ENCODE peak calls at places on chromosomes 3 and 15, in seven cellular contexts. A is GM12878, O is K562, Y is HCT116, Q is HepG2, J is H1, N is SK-N-SH. D is an unnamed sample.

GRCh38 chr15:65512807-65513416 is 4.6 kb downstream of the DPP8 start:
- DNase-seq in A (no peak), O (peak; percentile 26), Y (no peak), Q (no peak), J (no peak), N (no peak), D (no peak)

GRCh38 chr3:12300137-12300536 is 11.3 kb downstream of the PPARG start:
- DNase-seq in A (no peak), O (no peak), Y (peak; percentile 70), Q (no peak), J (no peak), N (no peak), D (no peak)

GRCh38 chr3:177777699-177778098 is 580.4 kb upstream of the TBL1XR1 start:
- DNase-seq in A (peak; percentile 20), O (peak; percentile 54), Y (peak; percentile 51), Q (peak; percentile 52), J (peak; percentile 62), N (peak; percentile 52), D (no peak)

GRCh38 chr15:59741274-59741906 is 52.3 kb upstream of the BNIP2 start:
- DNase-seq in A (no peak), O (peak; percentile 8), Y (peak; percentile 15), Q (peak; percentile 18), J (no peak), N (peak; percentile 52), D (peak; percentile 48)

GRCh38 chr15:82951472-82952155 is 906 bp downstream of the HOMER2 start:
- DNase-seq in A (no peak), O (no peak), Y (no peak), Q (no peak), J (no peak), N (peak; percentile 33), D (peak; percentile 7)

GRCh38 chr3:193819117-193819978 is 226.3 kb downstream of the OPA1 start:
- DNase-seq in A (no peak), O (no peak), Y (no peak), Q (no peak), J (no peak), N (no peak), D (no peak)

GRCh38 chr3:105823149-105823866 is 45.5 kb downstream of the CBLB start:
- DNase-seq in A (no peak), O (peak; percentile 4), Y (peak; percentile 70), Q (peak; percentile 39), J (no peak), N (no peak), D (no peak)

GRCh38 chr3:151227438-151228290 is 24.6 kb upstream of the GPR171 start:
- DNase-seq in A (peak; percentile 60), O (peak; percentile 77), Y (peak; percentile 54), Q (peak; percentile 67), J (peak; percentile 84), N (peak; percentile 70), D (peak; percentile 64)

GRCh38 chr3:19885468-19885867 is 48.5 kb downstream of the EFHB start:
- DNase-seq in A (no peak), O (peak; percentile 73), Y (no peak), Q (peak; percentile 30), J (no peak), N (peak; percentile 26), D (peak; percentile 55)

GRCh38 chr15:56273724-56274123 is 30.0 kb upstream of the RFX7 start:
- DNase-seq in A (no peak), O (no peak), Y (no peak), Q (no peak), J (no peak), N (no peak), D (no peak)

GRCh38 chr3:51385621-51386091 is 565 bp downstream of the MANF start:
- DNase-seq in A (no peak), O (no peak), Y (no peak), Q (no peak), J (no peak), N (no peak), D (no peak)

GRCh38 chr15:53710906-53711305 is 48.6 kb downstream of the WDR72 start:
- DNase-seq in A (no peak), O (no peak), Y (no peak), Q (no peak), J (no peak), N (no peak), D (no peak)

GRCh38 chr3:61608072-61608471 is 46.7 kb downstream of the PTPRG start:
- DNase-seq in A (no peak), O (no peak), Y (no peak), Q (no peak), J (no peak), N (no peak), D (no peak)

GRCh38 chr3:73409405-73409804 is 215.3 kb downstream of the PDZRN3 start:
- DNase-seq in A (no peak), O (no peak), Y (no peak), Q (no peak), J (no peak), N (no peak), D (no peak)

GRCh38 chr15:78243491-78243941 is 9.2 kb upstream of the ACSBG1 start:
- DNase-seq in A (no peak), O (peak; percentile 46), Y (no peak), Q (no peak), J (peak; percentile 72), N (peak; percentile 66), D (peak; percentile 46)

GRCh38 chr15:90483640-90484039 is 46.1 kb upstream of the CRTC3 start:
- DNase-seq in A (no peak), O (no peak), Y (no peak), Q (no peak), J (no peak), N (no peak), D (no peak)

GRCh38 chr3:183455064-183455463 is 26.6 kb upstream of the MCF2L2 start:
- DNase-seq in A (no peak), O (no peak), Y (no peak), Q (peak; percentile 30), J (no peak), N (no peak), D (no peak)

GRCh38 chr3:119352863-119353527 is 58.8 kb downstream of the ARHGAP31 start:
- DNase-seq in A (no peak), O (no peak), Y (peak; percentile 8), Q (peak; percentile 43), J (no peak), N (no peak), D (peak; percentile 73)

GRCh38 chr15:95770191-95770590 is 560.3 kb upstream of the NR2F2 start:
- DNase-seq in A (no peak), O (no peak), Y (no peak), Q (no peak), J (no peak), N (no peak), D (no peak)

GRCh38 chr3:170703121-170703588 is 117.3 kb upstream of the SLC7A14 start:
- DNase-seq in A (no peak), O (peak; percentile 80), Y (no peak), Q (no peak), J (no peak), N (no peak), D (no peak)
- TF ChIP-seq JUND in A (no peak), O (peak; percentile 92), Y (no peak), Q (no peak), J (no peak), N (peak; percentile 90), D (no peak)

GRCh38 chr3:128555881-128556280 is 62.9 kb upstream of the GATA2 start:
- DNase-seq in A (no peak), O (no peak), Y (no peak), Q (no peak), J (no peak), N (no peak), D (no peak)

GRCh38 chr3:128556384-128556783 is 63.4 kb upstream of the GATA2 start:
- DNase-seq in A (no peak), O (no peak), Y (no peak), Q (no peak), J (no peak), N (no peak), D (no peak)

GRCh38 chr3:128554100-128554464 is 61.1 kb upstream of the GATA2 start:
- DNase-seq in A (no peak), O (peak; percentile 35), Y (no peak), Q (peak; percentile 19), J (no peak), N (no peak), D (no peak)

GRCh38 chr3:128554465-128555097 is 61.6 kb upstream of the GATA2 start:
- DNase-seq in A (no peak), O (no peak), Y (no peak), Q (no peak), J (no peak), N (no peak), D (no peak)

GRCh38 chr3:128555098-128555825 is 62.3 kb upstream of the GATA2 start:
- DNase-seq in A (no peak), O (no peak), Y (no peak), Q (no peak), J (peak; percentile 66), N (peak; percentile 48), D (no peak)
- TF ChIP-seq JUND in A (no peak), O (no peak), Y (no peak), Q (no peak), J (no peak), N (no peak), D (no peak)

GRCh38 chr15:36575266-36575665 is 4.2 kb upstream of the CDIN1 start:
- DNase-seq in A (no peak), O (no peak), Y (no peak), Q (no peak), J (no peak), N (no peak), D (no peak)

GRCh38 chr15:36585774-36586173 is 6.3 kb downstream of the CDIN1 start:
- DNase-seq in A (no peak), O (no peak), Y (peak; percentile 39), Q (no peak), J (no peak), N (no peak), D (no peak)

GRCh38 chr15:36577082-36577481 is 2.3 kb upstream of the CDIN1 start:
- DNase-seq in A (no peak), O (no peak), Y (no peak), Q (no peak), J (no peak), N (no peak), D (no peak)

GRCh38 chr15:36584511-36584910 is 5.1 kb downstream of the CDIN1 start:
- DNase-seq in A (no peak), O (no peak), Y (no peak), Q (no peak), J (no peak), N (no peak), D (no peak)

DNA sequence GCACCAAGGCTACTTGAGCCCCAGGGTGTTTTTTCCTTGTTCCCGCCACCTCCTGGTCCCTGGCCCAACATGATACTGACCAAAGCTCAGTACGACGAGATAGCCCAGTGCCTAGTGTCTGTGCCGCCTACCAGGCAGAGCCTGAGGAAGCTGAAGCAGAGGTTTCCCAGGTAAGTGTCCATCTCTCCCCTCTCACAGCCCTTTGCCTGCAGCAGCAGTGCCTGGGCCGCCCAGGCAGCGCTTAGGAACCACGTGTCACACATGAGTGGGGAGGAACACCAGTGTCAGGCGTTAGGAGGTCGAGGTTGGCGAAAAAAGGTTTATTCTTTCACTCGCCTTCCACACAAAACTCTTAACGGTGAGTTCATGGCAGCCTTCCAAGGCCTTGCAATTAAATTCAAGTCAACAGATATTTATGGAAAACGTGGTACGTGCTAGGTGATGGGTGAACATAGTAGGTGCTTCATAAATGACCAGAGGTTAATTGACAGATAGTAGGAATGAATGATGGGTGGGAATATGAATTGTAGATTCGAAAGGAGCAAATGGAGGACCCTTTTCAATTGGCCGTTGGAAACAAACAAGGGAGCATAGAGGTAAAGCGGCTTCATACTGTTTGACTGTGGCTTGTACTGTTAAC is 486 bp downstream of the CDIN1 start:
- DNase-seq in A (no peak), O (no peak), Y (no peak), Q (peak; percentile 3), J (no peak), N (no peak), D (no peak)
- TF ChIP-seq JUND in A (no peak), O (no peak), Y (no peak), Q (no peak), J (no peak), N (no peak), D (no peak)

GRCh38 chr3:141877911-141878310 is 1.5 kb downstream of the ATP1B3 start:
- DNase-seq in A (no peak), O (peak; percentile 48), Y (no peak), Q (no peak), J (no peak), N (no peak), D (no peak)
- TF ChIP-seq JUND in A (no peak), O (no peak), Y (no peak), Q (no peak), J (no peak), N (no peak), D (no peak)

D was measured in T47D.